ENCODE peak calls at places on chromosomes 3 and 15, in six cellular contexts. J, Z, U, E, M and L are unnamed samples.

GRCh38 chr3:116059421-116060096 is 385.7 kb downstream of the LSAMP start:
- DNase-seq in Z (peak; percentile 95), U (peak; percentile 75), J (no peak), E (no peak), M (peak; percentile 53), L (no peak)

GRCh38 chr15:41506796-41507341 is 6.8 kb downstream of the LTK start:
- DNase-seq in Z (no peak), J (no peak), E (no peak), M (no peak), U (no peak), L (no peak)

GRCh38 chr3:105708980-105709379 is 159.8 kb downstream of the CBLB start:
- DNase-seq in Z (no peak), M (no peak), J (no peak), U (no peak), E (no peak), L (no peak)

GRCh38 chr15:101122806-101123205 is 129.0 kb downstream of the CHSY1 start:
- DNase-seq in M (no peak), Z (no peak), E (no peak), U (no peak), J (no peak), L (no peak)

GRCh38 chr3:185995352-185995751 is 57.5 kb upstream of the TRA2B start:
- DNase-seq in M (peak; percentile 53), U (peak; percentile 86), Z (no peak), E (no peak), J (no peak), L (no peak)

GRCh38 chr3:52346623-52347530 is 30.8 kb downstream of the DNAH1 start:
- DNase-seq in U (peak; percentile 58), M (peak; percentile 31), J (no peak), E (no peak), Z (no peak), L (no peak)

GRCh38 chr3:11844891-11845290 is 1.8 kb downstream of the TAMM41 start:
- DNase-seq in U (no peak), Z (no peak), E (no peak), J (no peak), M (no peak), L (no peak)

GRCh38 chr3:107574650-107575049 is 51.9 kb downstream of the BBX start:
- DNase-seq in J (peak; percentile 24), M (no peak), E (no peak), Z (no peak), U (peak; percentile 68), L (no peak)

GRCh38 chr3:63818282-63819150 is 583 bp upstream of the C3orf49 start:
- DNase-seq in M (no peak), J (peak; percentile 32), Z (peak; percentile 58), E (peak; percentile 12), U (peak; percentile 74), L (no peak)

GRCh38 chr15:93308026-93308670 is 219.1 kb upstream of the RGMA start:
- DNase-seq in J (peak; percentile 58), E (no peak), M (no peak), Z (no peak), U (no peak), L (no peak)

GRCh38 chr3:19365471-19365870 is 217.2 kb downstream of the KCNH8 start:
- DNase-seq in J (no peak), E (no peak), U (no peak), M (no peak), Z (no peak), L (no peak)